ENCODE peak calls at places on chromosomes 1 and 21, in four cellular contexts. S, O, P and X are unnamed samples.

GRCh38 chr1:22123071-22123390 is 19.9 kb downstream of the WNT4 start:
- DNase-seq in P (no peak), O (no peak), S (no peak), X (no peak)

GRCh38 chr1:194829492-194829891 is 1643.1 kb upstream of the B3GALT2 start:
- DNase-seq in P (no peak), S (no peak), O (no peak), X (no peak)

GRCh38 chr1:3746784-3747521 is 5.3 kb upstream of the CCDC27 start:
- DNase-seq in O (peak), S (peak), P (peak), X (peak)

GRCh38 chr1:26575350-26575747 is 45.8 kb downstream of the RPS6KA1 start:
- DNase-seq in O (no peak), P (no peak), S (no peak), X (no peak)

GRCh38 chr1:5001466-5001865 is 347.1 kb downstream of the AJAP1 start:
- DNase-seq in P (no peak), S (no peak), O (no peak), X (peak)

GRCh38 chr1:83520797-83521196 is 478.1 kb downstream of the TTLL7 start:
- DNase-seq in S (no peak), O (no peak), P (no peak), X (no peak)

GRCh38 chr1:193786041-193786440 is 599.6 kb upstream of the B3GALT2 start:
- DNase-seq in S (no peak), O (no peak), P (no peak), X (no peak)

GRCh38 chr1:10419351-10419750 is 10.9 kb upstream of the CENPS start:
- DNase-seq in P (no peak), O (no peak), S (no peak), X (no peak)

GRCh38 chr1:45490121-45490622 is 791 bp downstream of the TESK2 start:
- DNase-seq in S (no peak), O (no peak), P (peak), X (no peak)

GRCh38 chr1:177913762-177914540 is 55.9 kb downstream of the SEC16B start:
- DNase-seq in O (peak), P (peak), S (peak), X (no peak)

GRCh38 chr1:218371927-218372672 is 27.0 kb downstream of the TGFB2 start:
- DNase-seq in S (no peak), P (peak), O (no peak), X (no peak)

GRCh38 chr1:2861143-2861987 is 59.9 kb upstream of the TTC34 start:
- DNase-seq in P (no peak), O (no peak), S (no peak), X (no peak)

GRCh38 chr21:39137248-39138186 is 45.7 kb downstream of the PSMG1 start:
- DNase-seq in S (no peak), O (no peak), P (peak), X (no peak)

GRCh38 chr1:204087181-204087892 is 14.4 kb downstream of the SOX13 start:
- DNase-seq in S (no peak), P (no peak), O (no peak), X (no peak)

GRCh38 chr21:42763578-42764442 is 110.4 kb downstream of the PDE9A start:
- DNase-seq in P (no peak), S (no peak), O (no peak), X (no peak)

GRCh38 chr1:242462867-242463266 is 61.6 kb downstream of the PLD5 start:
- DNase-seq in O (no peak), S (no peak), P (no peak), X (no peak)

GRCh38 chr1:220691039-220691684 is 999 bp downstream of the C1orf115 start:
- DNase-seq in O (no peak), S (no peak), P (no peak), X (no peak)

GRCh38 chr21:20452935-20453334 is 545.3 kb upstream of the NCAM2 start:
- DNase-seq in O (no peak), P (no peak), S (no peak), X (no peak)

GRCh38 chr21:41636636-41637625 is 129.0 kb upstream of the TMPRSS2 start:
- DNase-seq in O (no peak), S (no peak), P (no peak), X (no peak)

GRCh38 chr21:29175408-29176147 is 45.1 kb downstream of the MAP3K7CL start:
- DNase-seq in O (no peak), S (no peak), P (peak), X (no peak)

GRCh38 chr1:172530000-172530399 is 3.0 kb upstream of the SUCO start:
- DNase-seq in O (no peak), S (no peak), P (no peak), X (no peak)

GRCh38 chr1:147243228-147243685 is 773 bp downstream of the CHD1L start:
- DNase-seq in P (no peak), S (peak), O (peak), X (peak)

GRCh38 chr1:9835404-9835757 is 11.6 kb upstream of the CLSTN1 start:
- DNase-seq in S (no peak), O (no peak), P (no peak), X (no peak)

GRCh38 chr1:235079443-235079967 is 49.1 kb downstream of the TOMM20 start:
- DNase-seq in P (peak), O (peak), S (no peak), X (no peak)

GRCh38 chr21:40685121-40685630 is 161.8 kb downstream of the DSCAM start:
- DNase-seq in S (no peak), O (no peak), P (no peak), X (no peak)

GRCh38 chr1:3599286-3599811 is 12.0 kb downstream of the MEGF6 start:
- DNase-seq in P (no peak), O (no peak), S (no peak), X (no peak)

GRCh38 chr1:6962390-6962955 is 177.2 kb downstream of the CAMTA1 start:
- DNase-seq in P (no peak), O (peak), S (peak), X (peak)

GRCh38 chr1:109370712-109371270 is 26.9 kb downstream of the SORT1 start:
- DNase-seq in O (no peak), S (no peak), P (peak), X (no peak)

GRCh38 chr1:228003461-228004330 is 3.1 kb upstream of the WNT3A start:
- DNase-seq in O (no peak), S (no peak), P (no peak), X (no peak)

GRCh38 chr1:921011-921837 is 2.5 kb upstream of the SAMD11 start:
- DNase-seq in O (peak), P (peak), S (peak), X (peak)

GRCh38 chr1:45221716-45222115 is 15.3 kb upstream of the ZSWIM5 start:
- DNase-seq in P (peak), O (no peak), S (no peak), X (no peak)

GRCh38 chr1:226619031-226619430 is 70.5 kb downstream of the STUM start:
- DNase-seq in P (no peak), O (no peak), S (no peak), X (no peak)

GRCh38 chr1:168465942-168466702 is 77.7 kb downstream of the XCL2 start:
- DNase-seq in S (no peak), P (peak), O (peak), X (no peak)

GRCh38 chr1:217281332-217281731 is 349.6 kb downstream of the GPATCH2 start:
- DNase-seq in O (no peak), P (no peak), S (no peak), X (no peak)

GRCh38 chr1:19866029-19866428 is 16.2 kb upstream of the OTUD3 start:
- DNase-seq in S (no peak), P (no peak), O (no peak), X (no peak)

GRCh38 chr1:18714404-18715175 is 83.9 kb downstream of the PAX7 start:
- DNase-seq in O (no peak), S (no peak), P (no peak), X (no peak)

GRCh38 chr1:242454262-242455051 is 70.0 kb downstream of the PLD5 start:
- DNase-seq in S (no peak), O (peak), P (peak), X (no peak)

GRCh38 chr1:223315660-223316059 is 48.3 kb downstream of the SUSD4 start:
- DNase-seq in S (no peak), P (no peak), O (no peak), X (no peak)

GRCh38 chr1:14441302-14441741 is 157.2 kb upstream of the KAZN start:
- DNase-seq in O (no peak), P (peak), S (no peak), X (no peak)

GRCh38 chr1:46691997-46692790 is 20.5 kb downstream of the TEX38 start:
- DNase-seq in S (no peak), O (no peak), P (no peak), X (no peak)
- TF ChIP-seq CTCF in S (peak), O (no peak), P (peak), X (peak)

GRCh38 chr1:90147093-90147492 is 152.2 kb downstream of the ZNF326 start:
- DNase-seq in S (no peak), O (no peak), P (no peak), X (no peak)

GRCh38 chr1:90143522-90144050 is 148.7 kb downstream of the ZNF326 start:
- DNase-seq in S (no peak), P (no peak), O (no peak), X (no peak)

GRCh38 chr1:90154711-90155110 is 159.8 kb downstream of the ZNF326 start:
- DNase-seq in S (no peak), O (no peak), P (no peak), X (no peak)

GRCh38 chr1:90144820-90145219 is 149.9 kb downstream of the ZNF326 start:
- DNase-seq in P (no peak), O (no peak), S (no peak), X (no peak)

DNA sequence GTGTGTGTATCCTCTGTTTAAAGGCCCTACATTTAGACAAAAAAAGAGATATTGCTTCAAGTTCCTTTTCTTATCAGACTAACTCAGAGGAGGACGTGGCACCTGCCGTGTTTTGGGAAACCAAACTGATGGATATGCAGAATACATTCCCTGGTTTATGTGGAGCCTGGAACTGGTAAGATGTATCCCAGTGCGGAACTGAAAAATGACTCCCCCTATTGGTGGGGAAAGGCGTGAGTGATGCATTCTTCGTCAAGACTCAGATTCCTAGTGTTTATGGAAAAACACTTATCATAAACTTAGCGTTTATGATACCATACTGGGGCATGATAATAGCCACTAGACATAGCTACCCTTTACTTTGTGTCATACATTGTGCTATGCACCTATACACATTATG is 154.2 kb downstream of the ZNF326 start:
- DNase-seq in S (no peak), O (no peak), P (no peak), X (no peak)
- TF ChIP-seq CTCF in S (peak), O (no peak), P (no peak), X (no peak)

GRCh38 chr1:70436617-70437236 is 25.7 kb downstream of the CTH start:
- DNase-seq in P (peak), O (no peak), S (no peak), X (no peak)
- TF ChIP-seq CTCF in P (peak), O (no peak), S (no peak), X (peak)

GRCh38 chr1:62528015-62528414 is 69.3 kb upstream of the ANGPTL3 start:
- DNase-seq in O (no peak), S (no peak), P (no peak), X (no peak)

GRCh38 chr1:62529227-62529626 is 68.1 kb upstream of the ANGPTL3 start:
- DNase-seq in P (no peak), S (no peak), O (no peak), X (no peak)

DNA sequence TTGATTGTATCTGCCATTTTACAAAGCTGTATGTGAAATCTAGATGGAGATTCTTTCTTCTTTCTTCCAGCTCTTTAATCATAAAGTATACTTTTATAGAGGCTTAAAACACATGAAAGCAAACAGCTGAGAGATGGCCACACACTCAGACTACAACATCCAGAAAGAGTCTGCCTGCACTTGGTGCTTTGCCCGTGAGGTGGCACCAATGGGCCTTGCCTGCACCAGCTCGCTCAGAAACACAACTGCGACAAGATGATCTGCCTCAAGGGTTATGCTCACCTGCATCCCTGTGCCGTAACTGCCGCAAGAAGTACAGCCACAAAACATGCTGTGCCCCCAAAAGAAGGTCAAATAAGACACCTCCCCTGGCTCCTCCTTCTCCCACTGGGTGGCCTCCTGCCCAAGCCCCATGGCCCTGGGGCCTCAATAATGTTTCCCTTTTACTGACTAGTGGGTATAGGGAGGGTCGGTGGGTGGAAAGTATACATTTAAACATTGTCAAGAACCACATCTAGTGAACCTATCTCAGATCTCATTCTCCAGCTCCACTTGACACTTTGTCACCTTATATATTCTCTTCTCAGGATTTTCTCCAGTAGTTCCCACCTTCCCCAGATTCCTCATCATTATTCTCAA is 66.7 kb upstream of the ANGPTL3 start:
- DNase-seq in S (peak), O (no peak), P (peak), X (peak)
- TF ChIP-seq CTCF in S (peak), O (no peak), P (peak), X (peak)

DNA sequence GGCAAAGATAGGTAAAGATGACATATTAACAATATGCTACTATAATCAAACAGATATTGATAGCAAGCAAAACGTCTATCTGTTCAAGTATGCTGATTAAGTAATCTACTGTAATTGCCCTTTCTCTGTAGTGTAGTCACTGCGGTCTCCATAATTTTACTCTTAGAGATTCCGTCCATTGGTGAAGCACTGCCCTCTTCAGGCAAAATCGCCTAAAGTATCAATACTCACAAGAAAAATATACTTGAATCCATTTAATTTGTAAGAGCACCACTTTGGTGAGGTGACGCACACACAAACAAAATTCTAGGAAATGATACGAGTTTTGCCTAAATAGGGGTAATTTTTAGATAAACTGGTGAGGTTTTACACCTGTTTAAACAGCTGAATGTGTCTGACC is 434.6 kb upstream of the CHRM3 start:
- DNase-seq in S (peak), O (peak), P (peak), X (peak)
- TF ChIP-seq CTCF in S (peak), O (peak), P (peak), X (peak)